ENCODE peak calls at places on chromosomes 3 and 15, in four cellular contexts. One of them, this sample, is unnamed.

GRCh38 chr15:31062310-31062964 is 39.1 kb downstream of the TRPM1 start:
- DNase-seq in heart left ventricle: no peak
- DNase-seq in uterus: no peak
- DNase-seq in body of pancreas: no peak
- DNase-seq in this sample: no peak

GRCh38 chr3:62600033-62600432 is 226.7 kb upstream of the FEZF2 start:
- DNase-seq in heart left ventricle: no peak
- DNase-seq in uterus: no peak
- DNase-seq in body of pancreas: no peak
- DNase-seq in this sample: no peak

GRCh38 chr3:71245052-71245488 is 338.5 kb downstream of the FOXP1 start:
- DNase-seq in heart left ventricle: no peak
- DNase-seq in uterus: peak
- DNase-seq in body of pancreas: no peak
- DNase-seq in this sample: no peak

GRCh38 chr15:58457466-58457965 is 25.7 kb downstream of the LIPC start:
- DNase-seq in heart left ventricle: no peak
- DNase-seq in uterus: no peak
- DNase-seq in body of pancreas: no peak
- DNase-seq in this sample: no peak

GRCh38 chr3:128480717-128481437 is 12.1 kb downstream of the GATA2 start:
- DNase-seq in heart left ventricle: peak
- DNase-seq in uterus: peak
- DNase-seq in body of pancreas: no peak
- DNase-seq in this sample: no peak

GRCh38 chr3:15754047-15754446 is 43.7 kb downstream of the ANKRD28 start:
- DNase-seq in heart left ventricle: no peak
- DNase-seq in uterus: no peak
- DNase-seq in body of pancreas: no peak
- DNase-seq in this sample: no peak

GRCh38 chr3:176780766-176781165 is 416.5 kb downstream of the TBL1XR1 start:
- DNase-seq in heart left ventricle: no peak
- DNase-seq in uterus: no peak
- DNase-seq in body of pancreas: no peak
- DNase-seq in this sample: no peak

GRCh38 chr3:115986555-115987207 is 363.4 kb downstream of the GAP43 start:
- DNase-seq in heart left ventricle: no peak
- DNase-seq in uterus: no peak
- DNase-seq in body of pancreas: no peak
- DNase-seq in this sample: no peak

GRCh38 chr15:58200739-58201138 is 62.6 kb downstream of the AQP9 start:
- DNase-seq in heart left ventricle: no peak
- DNase-seq in uterus: no peak
- DNase-seq in body of pancreas: no peak
- DNase-seq in this sample: no peak

GRCh38 chr15:24856397-24857093 is 98.2 kb upstream of the SNRPN start:
- DNase-seq in heart left ventricle: peak
- DNase-seq in uterus: no peak
- DNase-seq in body of pancreas: no peak
- DNase-seq in this sample: no peak

GRCh38 chr15:57352535-57353316 is 23.6 kb upstream of the CGNL1 start:
- DNase-seq in heart left ventricle: no peak
- DNase-seq in uterus: no peak
- DNase-seq in body of pancreas: no peak
- DNase-seq in this sample: no peak

GRCh38 chr3:168457973-168458539 is 362.3 kb upstream of the GOLIM4 start:
- DNase-seq in heart left ventricle: no peak
- DNase-seq in uterus: no peak
- DNase-seq in body of pancreas: no peak
- DNase-seq in this sample: no peak

GRCh38 chr3:107199962-107200465 is 177.2 kb upstream of the CCDC54 start:
- DNase-seq in heart left ventricle: no peak
- DNase-seq in uterus: no peak
- DNase-seq in body of pancreas: no peak
- DNase-seq in this sample: no peak

GRCh38 chr3:147120029-147120428 is 286.3 kb downstream of the ZIC4 start:
- DNase-seq in heart left ventricle: no peak
- DNase-seq in uterus: no peak
- DNase-seq in body of pancreas: no peak
- DNase-seq in this sample: no peak

GRCh38 chr15:83205725-83206324 is 1.8 kb downstream of the HDGFL3 start:
- DNase-seq in heart left ventricle: no peak
- DNase-seq in uterus: no peak
- DNase-seq in body of pancreas: no peak
- DNase-seq in this sample: no peak

GRCh38 chr3:110180733-110181132 is 843.4 kb upstream of the DPPA4 start:
- DNase-seq in heart left ventricle: peak
- DNase-seq in uterus: peak
- DNase-seq in body of pancreas: peak
- DNase-seq in this sample: no peak

GRCh38 chr15:90201150-90201943 is at the start of gene SEMA4B:
- DNase-seq in heart left ventricle: peak
- DNase-seq in uterus: peak
- DNase-seq in body of pancreas: peak
- DNase-seq in this sample: no peak

GRCh38 chr3:45367451-45367850 is 20.9 kb upstream of the LARS2 start:
- DNase-seq in heart left ventricle: no peak
- DNase-seq in uterus: peak
- DNase-seq in body of pancreas: no peak
- DNase-seq in this sample: no peak

GRCh38 chr15:59396211-59396610 is 23.5 kb upstream of the MYO1E start:
- DNase-seq in heart left ventricle: no peak
- DNase-seq in uterus: no peak
- DNase-seq in body of pancreas: no peak
- DNase-seq in this sample: no peak

GRCh38 chr15:57356178-57356577 is 20.1 kb upstream of the CGNL1 start:
- DNase-seq in heart left ventricle: no peak
- DNase-seq in uterus: no peak
- DNase-seq in body of pancreas: no peak
- DNase-seq in this sample: no peak

GRCh38 chr15:71080705-71081104 is 34.6 kb upstream of the THSD4 start:
- DNase-seq in heart left ventricle: no peak
- DNase-seq in uterus: no peak
- DNase-seq in body of pancreas: no peak
- DNase-seq in this sample: no peak

GRCh38 chr3:12868039-12869024 is 27.0 kb upstream of the RPL32 start:
- DNase-seq in heart left ventricle: peak
- DNase-seq in uterus: peak
- DNase-seq in body of pancreas: peak
- DNase-seq in this sample: peak

DNA sequence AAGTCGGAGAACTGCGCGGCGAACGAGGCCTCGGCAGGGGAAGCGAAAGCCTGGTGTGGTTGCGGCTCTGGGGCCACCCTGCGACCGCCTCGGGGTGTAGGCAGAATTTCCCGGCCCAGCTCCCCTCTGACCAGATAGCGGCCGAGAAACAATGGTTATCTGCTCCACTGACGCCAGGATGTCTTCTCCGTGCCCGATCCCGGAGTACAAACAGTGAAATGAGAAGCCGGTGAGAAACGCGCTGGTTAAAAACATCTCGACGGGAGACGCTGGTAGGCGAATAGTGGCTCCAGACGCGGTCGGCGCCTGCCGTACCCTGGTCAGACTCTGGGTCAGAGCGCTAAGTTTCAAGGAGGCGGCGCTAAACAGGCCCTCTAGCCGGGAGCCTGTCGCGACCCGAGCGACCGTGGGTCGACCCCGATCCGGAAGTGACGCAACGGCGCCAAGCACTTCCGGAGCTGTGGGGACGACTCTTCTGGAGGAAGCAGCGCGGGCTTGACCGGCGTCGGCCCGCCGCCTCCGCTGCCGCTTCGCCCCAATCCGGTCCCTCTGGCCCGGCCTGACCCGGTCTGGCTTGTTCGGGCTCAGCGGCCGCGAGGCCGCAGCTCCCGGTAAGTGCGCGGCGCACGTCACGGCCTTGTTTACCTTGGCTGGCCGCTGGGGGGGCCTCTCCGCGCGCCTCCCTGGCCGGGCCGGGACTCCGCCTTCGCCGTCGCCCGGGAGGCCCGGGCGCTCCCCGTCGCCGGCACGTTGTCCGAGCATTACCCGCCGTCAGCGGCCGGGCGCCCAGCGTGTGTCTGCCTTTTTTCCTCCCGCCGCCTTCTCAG is at the start of gene ARIH2:
- DNase-seq in heart left ventricle: peak
- DNase-seq in uterus: peak
- DNase-seq in body of pancreas: peak
- DNase-seq in this sample: peak
- TF ChIP-seq POLR2A in heart left ventricle: no peak
- TF ChIP-seq POLR2A in uterus: peak
- TF ChIP-seq POLR2A in body of pancreas: peak
- TF ChIP-seq POLR2A in this sample: no peak

DNA sequence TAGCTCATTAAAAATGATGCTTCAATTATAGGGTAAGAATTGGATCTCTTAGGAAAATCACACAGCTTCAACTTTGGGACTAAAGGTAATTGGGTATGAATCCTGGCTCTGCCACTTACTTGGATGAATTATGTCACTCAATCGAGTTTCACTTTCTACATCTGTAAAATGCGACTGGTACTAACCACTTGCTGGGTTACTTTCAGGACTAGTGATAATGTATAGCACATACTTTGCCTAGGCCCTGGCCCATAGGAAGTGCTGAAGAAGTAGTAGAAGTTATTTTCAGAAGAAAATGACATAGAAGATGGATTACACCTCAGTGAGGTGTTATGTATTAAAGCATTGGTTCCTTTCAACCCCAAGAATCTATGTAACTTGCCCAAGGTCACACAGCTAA is 29.5 kb upstream of the AP4E1 start:
- DNase-seq in heart left ventricle: no peak
- DNase-seq in uterus: no peak
- DNase-seq in body of pancreas: no peak
- DNase-seq in this sample: no peak
- H3K4me3 ChIP-seq in heart left ventricle: no peak
- H3K4me3 ChIP-seq in uterus: no peak
- H3K4me3 ChIP-seq in body of pancreas: no peak
- H3K4me3 ChIP-seq in this sample: no peak

GRCh38 chr15:69749274-69749673 is 296.7 kb downstream of the RPLP1 start:
- DNase-seq in heart left ventricle: no peak
- DNase-seq in uterus: no peak
- DNase-seq in body of pancreas: no peak
- DNase-seq in this sample: no peak

GRCh38 chr15:69750253-69750652 is 297.6 kb downstream of the RPLP1 start:
- DNase-seq in heart left ventricle: no peak
- DNase-seq in uterus: no peak
- DNase-seq in body of pancreas: no peak
- DNase-seq in this sample: no peak

GRCh38 chr15:69748700-69749099 is 296.1 kb downstream of the RPLP1 start:
- DNase-seq in heart left ventricle: no peak
- DNase-seq in uterus: no peak
- DNase-seq in body of pancreas: no peak
- DNase-seq in this sample: no peak

GRCh38 chr15:69751147-69751546 is 298.5 kb downstream of the RPLP1 start:
- DNase-seq in heart left ventricle: no peak
- DNase-seq in uterus: no peak
- DNase-seq in body of pancreas: no peak
- DNase-seq in this sample: no peak

DNA sequence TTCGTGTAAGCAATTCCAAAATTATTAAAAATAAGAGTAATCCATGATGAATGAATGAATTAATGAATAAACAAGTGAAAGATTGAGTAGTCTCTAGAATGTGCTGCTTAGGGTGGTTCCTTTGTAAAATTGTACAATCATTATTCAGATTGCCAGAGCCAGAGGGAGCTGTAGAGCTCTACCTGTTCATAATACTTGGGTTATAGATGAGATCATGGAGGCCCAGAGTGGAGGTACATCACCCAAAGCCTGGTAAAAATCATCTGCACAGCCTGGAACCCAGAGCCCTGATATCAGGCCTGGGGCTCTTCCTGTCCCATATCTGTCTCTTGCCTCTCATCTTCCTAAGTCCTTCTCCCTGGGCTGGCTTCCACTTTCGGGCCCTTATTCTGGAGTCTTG is 297.2 kb downstream of the RPLP1 start:
- DNase-seq in heart left ventricle: no peak
- DNase-seq in uterus: no peak
- DNase-seq in body of pancreas: no peak
- DNase-seq in this sample: no peak
- TF ChIP-seq CTCF in heart left ventricle: no peak
- TF ChIP-seq CTCF in uterus: no peak
- TF ChIP-seq CTCF in body of pancreas: no peak
- TF ChIP-seq CTCF in this sample: no peak

GRCh38 chr3:9951962-9952805 is at the start of gene PRRT3:
- DNase-seq in heart left ventricle: no peak
- DNase-seq in uterus: no peak
- DNase-seq in body of pancreas: peak
- DNase-seq in this sample: no peak

GRCh38 chr3:9955611-9956352 is 3.6 kb upstream of the PRRT3 start:
- DNase-seq in heart left ventricle: no peak
- DNase-seq in uterus: no peak
- DNase-seq in body of pancreas: no peak
- DNase-seq in this sample: no peak

GRCh38 chr3:9951598-9951961 is 628 bp downstream of the PRRT3 start:
- DNase-seq in heart left ventricle: no peak
- DNase-seq in uterus: no peak
- DNase-seq in body of pancreas: no peak
- DNase-seq in this sample: no peak

GRCh38 chr3:9955067-9955502 is 2.9 kb upstream of the PRRT3 start:
- DNase-seq in heart left ventricle: no peak
- DNase-seq in uterus: no peak
- DNase-seq in body of pancreas: peak
- DNase-seq in this sample: no peak

DNA sequence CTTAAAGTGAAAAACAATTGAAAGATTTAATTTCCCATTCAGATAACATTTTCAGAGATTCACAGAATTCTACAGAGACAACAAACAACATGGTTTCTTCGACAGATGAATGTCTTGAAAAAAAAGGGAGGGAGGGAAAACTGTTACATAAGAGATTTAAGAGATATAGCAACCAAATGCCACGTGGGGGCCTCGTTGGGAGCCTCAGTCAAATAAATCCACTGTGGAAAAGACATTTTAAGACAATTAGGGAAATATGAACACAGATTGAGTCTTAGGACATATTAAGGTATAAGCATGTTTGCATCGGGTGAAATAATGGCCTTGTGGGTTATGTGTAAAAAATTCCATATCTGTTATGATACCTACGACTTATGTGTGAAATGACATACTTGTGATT is 5.0 kb upstream of the PRRT3 start:
- DNase-seq in heart left ventricle: no peak
- DNase-seq in uterus: no peak
- DNase-seq in body of pancreas: no peak
- DNase-seq in this sample: no peak
- TF ChIP-seq POLR2A in heart left ventricle: no peak
- TF ChIP-seq POLR2A in uterus: no peak
- TF ChIP-seq POLR2A in body of pancreas: no peak
- TF ChIP-seq POLR2A in this sample: no peak

DNA sequence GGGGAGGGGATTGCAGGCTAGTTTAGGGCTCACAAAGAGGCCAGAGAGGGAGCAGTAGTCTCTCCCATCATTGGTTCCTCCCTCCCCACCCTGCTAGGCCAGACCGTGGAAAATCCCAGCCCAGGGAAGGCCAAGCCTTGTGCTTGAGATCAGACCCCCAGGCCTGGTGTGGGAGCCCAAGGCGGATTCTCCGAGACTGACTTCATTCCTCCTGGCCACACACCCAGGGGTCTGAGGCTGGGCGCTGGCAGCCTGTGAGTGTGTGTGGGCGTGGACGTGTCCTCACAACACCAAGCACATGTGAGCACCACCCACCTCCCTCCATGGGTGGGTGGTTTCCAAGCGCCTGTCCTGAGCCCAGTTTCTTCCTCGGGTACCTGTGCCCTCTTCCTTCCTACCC is 4.1 kb downstream of the LOXL1 start:
- DNase-seq in heart left ventricle: peak
- DNase-seq in uterus: no peak
- DNase-seq in body of pancreas: no peak
- DNase-seq in this sample: no peak
- H3K4me3 ChIP-seq in heart left ventricle: no peak
- H3K4me3 ChIP-seq in uterus: no peak
- H3K4me3 ChIP-seq in body of pancreas: no peak
- H3K4me3 ChIP-seq in this sample: no peak

This sample was measured in suprapubic skin.